ENCODE peak calls at places on chromosomes 7 and 10, in ten cellular contexts. Y, F, X, M, H, N, R, S, W and G are unnamed samples.

GRCh38 chr7:35268953-35269352 is 15.1 kb upstream of the TBX20 start:
- DNase-seq in X (no peak), H (no peak), R (no peak), S (no peak), F (no peak), Y (no peak), M (no peak), W (no peak), N (no peak), G (no peak)

GRCh38 chr7:44081266-44081748 is 1.0 kb downstream of the POLM start:
- DNase-seq in Y (no peak), F (no peak), W (no peak), H (no peak), N (peak; percentile 40), X (no peak), S (no peak), R (peak; percentile 21), M (peak; percentile 5), G (no peak)

GRCh38 chr7:30093351-30094019 is 41.3 kb upstream of the MTURN start:
- DNase-seq in F (peak; percentile 63), R (no peak), M (no peak), S (no peak), N (no peak), Y (no peak), W (no peak), H (no peak), X (no peak), G (no peak)

GRCh38 chr10:71302874-71303568 is 16.0 kb upstream of the SLC29A3 start:
- DNase-seq in H (peak; percentile 33), W (no peak), M (peak; percentile 68), F (peak; percentile 69), X (no peak), N (no peak), S (no peak), Y (peak; percentile 73), R (peak; percentile 19), G (peak; percentile 24)

GRCh38 chr10:17647316-17647715 is 3.4 kb downstream of the STAM start:
- DNase-seq in Y (no peak), M (peak; percentile 83), H (no peak), S (no peak), N (no peak), W (peak; percentile 7), F (peak; percentile 37), R (no peak), X (no peak), G (peak; percentile 71)

GRCh38 chr7:92621026-92621540 is 30.9 kb upstream of the FAM133B start:
- DNase-seq in X (no peak), R (peak; percentile 76), M (peak; percentile 93), F (peak; percentile 97), H (peak; percentile 65), Y (peak; percentile 91), S (peak; percentile 59), N (peak; percentile 74), W (peak; percentile 79), G (peak; percentile 78)

GRCh38 chr10:116690356-116691078 is 51.8 kb downstream of the HSPA12A start:
- DNase-seq in H (no peak), N (no peak), S (no peak), Y (no peak), X (no peak), M (no peak), F (peak; percentile 38), W (no peak), R (no peak), G (no peak)

GRCh38 chr7:116809636-116810266 is 52.6 kb upstream of the CAPZA2 start:
- DNase-seq in F (peak; percentile 82), W (peak; percentile 57), S (no peak), X (no peak), H (peak; percentile 74), R (peak; percentile 9), M (peak; percentile 63), N (no peak), Y (peak; percentile 78), G (no peak)

GRCh38 chr10:72418679-72419078 is 64.0 kb upstream of the DNAJB12 start:
- DNase-seq in W (no peak), R (no peak), H (no peak), N (no peak), X (no peak), S (no peak), M (no peak), F (no peak), Y (no peak), G (no peak)

GRCh38 chr7:27339478-27339877 is 96.9 kb downstream of the EVX1 start:
- DNase-seq in W (peak; percentile 38), R (no peak), M (peak; percentile 96), F (no peak), X (no peak), H (no peak), S (no peak), Y (peak; percentile 60), N (no peak), G (peak; percentile 59)

GRCh38 chr7:149688836-149689590 is 84.4 kb downstream of the ZNF467 start:
- DNase-seq in R (no peak), M (no peak), S (no peak), N (no peak), X (no peak), H (no peak), Y (no peak), W (no peak), F (peak; percentile 62), G (no peak)

GRCh38 chr7:104963991-104964385 is 50.0 kb upstream of the KMT2E start:
- DNase-seq in R (no peak), S (no peak), N (no peak), F (peak; percentile 67), Y (peak; percentile 78), H (peak; percentile 15), W (no peak), M (no peak), X (no peak), G (no peak)

GRCh38 chr7:98321301-98321700 is 39.8 kb downstream of the BRI3 start:
- DNase-seq in R (no peak), H (peak; percentile 29), F (no peak), Y (no peak), X (no peak), W (no peak), S (no peak), M (no peak), N (no peak), G (no peak)

GRCh38 chr7:155972651-155973349 is 160.5 kb upstream of the SHH start:
- DNase-seq in H (no peak), N (no peak), Y (no peak), M (no peak), S (no peak), R (no peak), F (no peak), X (no peak), W (no peak), G (no peak)

GRCh38 chr10:80168111-80168511 is 35.6 kb downstream of the PLAC9 start:
- DNase-seq in H (no peak), M (no peak), Y (no peak), N (no peak), W (no peak), R (no peak), S (no peak), F (no peak), X (no peak), G (no peak)

GRCh38 chr7:13067036-13067435 is 379.6 kb downstream of the ARL4A start:
- DNase-seq in H (peak; percentile 8), F (no peak), R (no peak), X (peak; percentile 57), W (no peak), M (no peak), N (no peak), S (no peak), Y (no peak), G (no peak)

GRCh38 chr7:16202298-16202697 is 219.0 kb downstream of the CRPPA start:
- DNase-seq in M (no peak), Y (no peak), W (no peak), F (peak; percentile 51), N (no peak), X (no peak), H (no peak), S (no peak), R (no peak), G (no peak)

GRCh38 chr7:101754432-101755159 is 62.8 kb upstream of the CUX1 start:
- DNase-seq in M (peak; percentile 15), H (no peak), Y (peak; percentile 53), X (no peak), R (no peak), S (no peak), F (peak; percentile 70), W (peak; percentile 14), N (no peak), G (no peak)

GRCh38 chr7:128903621-128904361 is 6.7 kb downstream of the KCP start:
- DNase-seq in X (peak; percentile 39), R (no peak), S (no peak), N (no peak), H (no peak), F (no peak), Y (no peak), M (no peak), W (no peak), G (no peak)

GRCh38 chr7:2883101-2883500 is 39.0 kb upstream of the GNA12 start:
- DNase-seq in F (no peak), W (no peak), S (no peak), M (no peak), N (no peak), X (no peak), R (no peak), H (no peak), Y (no peak), G (no peak)

GRCh38 chr7:105638324-105638723 is 57.0 kb upstream of the EFCAB10 start:
- DNase-seq in X (no peak), R (no peak), M (no peak), S (no peak), H (no peak), F (no peak), Y (no peak), W (no peak), N (no peak), G (no peak)

GRCh38 chr10:101446947-101447346 is 93.0 kb downstream of the BTRC start:
- DNase-seq in F (no peak), H (no peak), X (no peak), N (no peak), R (no peak), W (no peak), Y (no peak), M (no peak), S (no peak), G (no peak)

GRCh38 chr10:29482591-29483421 is 152.0 kb downstream of the SVIL start:
- DNase-seq in M (no peak), Y (peak; percentile 87), N (no peak), X (no peak), R (no peak), H (no peak), W (no peak), S (no peak), F (peak; percentile 65), G (no peak)

GRCh38 chr10:28587970-28588290 is 55.0 kb downstream of the WAC start:
- DNase-seq in X (no peak), F (peak; percentile 86), H (no peak), Y (peak; percentile 23), N (no peak), W (peak; percentile 55), S (no peak), R (no peak), M (no peak), G (no peak)

GRCh38 chr7:152435384-152436278 is at the start of gene KMT2C:
- DNase-seq in F (peak; percentile 60), S (peak; percentile 15), X (peak; percentile 76), M (no peak), H (peak; percentile 68), W (peak; percentile 74), R (peak; percentile 53), Y (peak; percentile 49), N (peak; percentile 46), G (no peak)

GRCh38 chr10:94403034-94403822 is 887 bp downstream of the TBC1D12 start:
- DNase-seq in R (no peak), F (peak; percentile 77), S (no peak), N (no peak), M (no peak), W (peak; percentile 84), H (peak; percentile 43), X (peak; percentile 69), Y (peak; percentile 84), G (no peak)

GRCh38 chr7:79454325-79454960 is 976 bp upstream of the MAGI2 start:
- DNase-seq in X (peak; percentile 72), R (no peak), H (no peak), Y (peak; percentile 63), S (no peak), N (no peak), W (no peak), M (no peak), F (peak; percentile 68), G (no peak)

GRCh38 chr10:20768849-20769248 is 128.3 kb downstream of the NEBL start:
- DNase-seq in N (no peak), F (peak; percentile 50), S (no peak), M (peak; percentile 28), Y (no peak), X (no peak), W (no peak), R (no peak), H (no peak), G (no peak)